ENCODE peak calls at places on chromosomes 4 and X, in four cellular contexts. V is germinal center, X is C1 segment of cervical spinal cord, F is neural progenitor cell. Q is an unnamed sample.

GRCh38 chrX:7330971-7331746 is 183.2 kb upstream of the PUDP start:
- DNase-seq in V (no peak), X (peak), F (no peak), Q (no peak)

GRCh38 chr4:39464886-39465501 is 6.1 kb downstream of the LIAS start:
- DNase-seq in V (no peak), X (no peak), F (no peak), Q (no peak)

GRCh38 chr4:151957163-151957562 is 196.4 kb upstream of the GATB start:
- DNase-seq in V (no peak), X (no peak), F (peak), Q (no peak)

GRCh38 chr4:47704693-47705325 is 133.1 kb downstream of the CORIN start:
- DNase-seq in V (peak), X (no peak), F (peak), Q (no peak)

GRCh38 chr4:138310498-138310897 is 68.3 kb upstream of the SLC7A11 start:
- DNase-seq in V (no peak), X (no peak), F (no peak), Q (no peak)

GRCh38 chr4:165631208-165631894 is 241.7 kb upstream of the TLL1 start:
- DNase-seq in V (no peak), X (no peak), F (no peak), Q (no peak)

GRCh38 chr4:127143460-127144190 is 489.1 kb upstream of the INTU start:
- DNase-seq in V (no peak), X (no peak), F (no peak), Q (no peak)

GRCh38 chr4:147682755-147683154 is 1.2 kb downstream of the PRMT9 start:
- DNase-seq in V (no peak), X (no peak), F (no peak), Q (no peak)

GRCh38 chrX:40433160-40433559 is 147.6 kb upstream of the ATP6AP2 start:
- DNase-seq in V (no peak), X (no peak), F (no peak), Q (no peak)

GRCh38 chr4:26140150-26140898 is 180.5 kb upstream of the RBPJ start:
- DNase-seq in V (no peak), X (no peak), F (peak), Q (no peak)

GRCh38 chrX:2697306-2697705 is 6.2 kb downstream of the CD99 start:
- DNase-seq in V (no peak), X (no peak), F (no peak), Q (no peak)

GRCh38 chr4:52912608-52913007 is 50.5 kb downstream of the RASL11B start:
- DNase-seq in V (no peak), X (no peak), F (no peak), Q (no peak)

GRCh38 chr4:105061136-105061696 is 85.5 kb upstream of the TET2 start:
- DNase-seq in V (peak), X (peak), F (peak), Q (no peak)

GRCh38 chrX:148530464-148531077 is 30.2 kb downstream of the AFF2 start:
- DNase-seq in V (no peak), X (no peak), F (peak), Q (no peak)

GRCh38 chrX:100812216-100813158 is 7.7 kb upstream of the CSTF2 start:
- DNase-seq in V (no peak), X (no peak), F (no peak), Q (no peak)

GRCh38 chr4:186780291-186781031 is 56.8 kb upstream of the FAT1 start:
- DNase-seq in V (no peak), X (no peak), F (no peak), Q (no peak)

GRCh38 chrX:10017866-10018265 is 50.7 kb downstream of the CLDN34 start:
- DNase-seq in V (no peak), X (no peak), F (no peak), Q (no peak)

GRCh38 chr4:1195894-1196401 is 23.6 kb upstream of the SPON2 start:
- DNase-seq in V (no peak), X (no peak), F (no peak), Q (no peak)

GRCh38 chr4:19623866-19624265 is 627.8 kb upstream of the SLIT2 start:
- DNase-seq in V (no peak), X (no peak), F (no peak), Q (no peak)

GRCh38 chrX:139172731-139173130 is 357.8 kb upstream of the F9 start:
- DNase-seq in V (no peak), X (no peak), F (no peak), Q (no peak)

GRCh38 chr4:8858188-8858924 is 13.3 kb downstream of the HMX1 start:
- DNase-seq in V (no peak), X (no peak), F (peak), Q (no peak)

Q was measured in anterior cingulate cortex.